ENCODE peak calls at places on chromosomes 3 and 15, in five cellular contexts. R is fibroblast of lung, S is substantia nigra, O is NCI-H1417, B is left colon. L is an unnamed sample.

GRCh38 chr3:4580346-4581019 is 87.3 kb downstream of the ITPR1 start:
- DNase-seq in R (no peak), S (no peak), O (no peak), B (no peak), L (no peak)

GRCh38 chr3:65573548-65574116 is 465.1 kb downstream of the MAGI1 start:
- DNase-seq in R (no peak), S (no peak), O (no peak), B (no peak), L (no peak)

GRCh38 chr3:139339219-139339906 is 4.5 kb upstream of the MRPS22 start:
- DNase-seq in R (peak; percentile 20), S (no peak), O (no peak), B (no peak), L (no peak)

GRCh38 chr3:141109761-141110160 is 58.6 kb downstream of the SPSB4 start:
- DNase-seq in R (no peak), S (no peak), O (no peak), B (no peak), L (no peak)

GRCh38 chr3:48655586-48655985 is 7.1 kb downstream of the CELSR3 start:
- DNase-seq in R (no peak), S (no peak), O (no peak), B (no peak), L (no peak)

GRCh38 chr15:65752151-65752700 is 39.9 kb downstream of the DENND4A start:
- DNase-seq in R (peak; percentile 53), S (no peak), O (no peak), B (no peak), L (no peak)

GRCh38 chr15:99614749-99615288 is 49.0 kb downstream of the MEF2A start:
- DNase-seq in R (no peak), S (no peak), O (no peak), B (peak; percentile 30), L (no peak)

GRCh38 chr3:110314512-110315114 is 757.0 kb upstream of the NECTIN3 start:
- DNase-seq in R (peak; percentile 45), S (peak; percentile 48), O (peak; percentile 87), B (peak; percentile 29), L (peak; percentile 82)

L was measured in DMS53.